ENCODE peak calls at places on chromosomes 11 and 22, in five cellular contexts. J is ovary; H is endothelial cell; I is prostate gland; T is CD4-positive, alpha-beta T cell. N is an unnamed sample.

GRCh38 chr11:118918128-118918685 is 7.5 kb downstream of the BCL9L start:
- DNase-seq in J (peak), H (no peak), I (peak), T (no peak), N (peak)

GRCh38 chr11:57144531-57145320 is 37.0 kb upstream of the LRRC55 start:
- DNase-seq in J (no peak), H (no peak), I (no peak), T (no peak), N (no peak)

GRCh38 chr22:39947488-39948216 is 12.5 kb upstream of the TMA7B start:
- DNase-seq in J (no peak), H (no peak), I (no peak), T (no peak), N (no peak)

GRCh38 chr11:120061761-120062560 is 76.0 kb downstream of the TRIM29 start:
- DNase-seq in J (peak), H (no peak), I (peak), T (no peak), N (peak)

GRCh38 chr11:102761646-102762238 is 18.7 kb downstream of the MMP10 start:
- DNase-seq in J (no peak), H (no peak), I (no peak), T (no peak), N (no peak)

GRCh38 chr11:1381793-1382425 is 7.8 kb upstream of the BRSK2 start:
- DNase-seq in J (no peak), H (no peak), I (no peak), T (no peak), N (no peak)

GRCh38 chr22:43546186-43546585 is 134.4 kb downstream of the MPPED1 start:
- DNase-seq in J (no peak), H (no peak), I (no peak), T (no peak), N (no peak)

GRCh38 chr11:17371614-17372013 is 16.8 kb downstream of the KCNJ11 start:
- DNase-seq in J (no peak), H (no peak), I (no peak), T (no peak), N (no peak)

GRCh38 chr22:23070418-23071162 is at the start of gene GNAZ:
- DNase-seq in J (peak), H (peak), I (no peak), T (no peak), N (peak)

GRCh38 chr11:10004526-10005113 is 289.4 kb downstream of the SBF2 start:
- DNase-seq in J (no peak), H (no peak), I (no peak), T (no peak), N (no peak)

GRCh38 chr22:46392137-46392844 is 56.8 kb downstream of the TRMU start:
- DNase-seq in J (no peak), H (no peak), I (no peak), T (no peak), N (no peak)

GRCh38 chr22:46391486-46392136 is 56.1 kb downstream of the TRMU start:
- DNase-seq in J (no peak), H (no peak), I (no peak), T (no peak), N (no peak)

GRCh38 chr22:46390105-46390651 is 54.7 kb downstream of the TRMU start:
- DNase-seq in J (no peak), H (no peak), I (no peak), T (no peak), N (no peak)

GRCh38 chr22:46389081-46389480 is 53.6 kb downstream of the TRMU start:
- DNase-seq in J (no peak), H (no peak), I (no peak), T (no peak), N (no peak)

DNA sequence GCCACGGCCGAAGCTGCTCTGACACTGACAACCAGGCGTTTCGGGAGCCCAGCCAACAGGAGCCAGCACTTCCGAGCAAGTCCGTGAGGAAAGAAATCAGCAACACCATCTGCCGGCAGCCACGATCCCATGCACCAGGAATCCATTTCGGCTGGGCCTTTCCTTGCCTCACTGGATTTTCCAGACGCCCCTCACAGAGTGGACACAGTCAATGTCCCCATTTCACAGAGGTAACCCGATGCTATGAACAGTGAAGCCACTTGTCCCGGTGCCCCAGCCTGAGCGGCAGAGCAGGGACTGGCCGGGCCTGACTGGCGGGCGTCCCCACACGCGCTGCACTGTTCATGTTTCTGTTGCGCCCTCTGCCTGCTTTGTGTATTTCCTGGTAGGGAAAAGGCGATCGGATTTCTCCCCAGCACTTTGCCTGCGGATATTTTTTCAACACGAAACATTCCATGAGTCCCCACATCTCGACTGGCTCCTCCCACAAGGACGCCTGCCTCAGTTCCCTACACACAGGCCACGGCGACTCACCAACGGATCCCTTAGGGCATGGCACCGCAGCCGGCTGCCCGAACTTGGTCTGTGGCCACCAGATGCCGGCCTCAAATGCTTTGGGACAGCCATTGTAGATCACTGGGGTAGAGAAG is 55.3 kb downstream of the TRMU start:
- DNase-seq in J (peak), H (no peak), I (peak), T (no peak), N (no peak)
- TF ChIP-seq CTCF in J (no peak), H (no peak), I (peak), T (no peak), N (no peak)

GRCh38 chr11:133762538-133762937 is 82.8 kb downstream of the SPATA19 start:
- DNase-seq in J (no peak), H (no peak), I (no peak), T (no peak), N (no peak)
- TF ChIP-seq CTCF in J (no peak), H (no peak), I (no peak), T (no peak), N (no peak)

DNA sequence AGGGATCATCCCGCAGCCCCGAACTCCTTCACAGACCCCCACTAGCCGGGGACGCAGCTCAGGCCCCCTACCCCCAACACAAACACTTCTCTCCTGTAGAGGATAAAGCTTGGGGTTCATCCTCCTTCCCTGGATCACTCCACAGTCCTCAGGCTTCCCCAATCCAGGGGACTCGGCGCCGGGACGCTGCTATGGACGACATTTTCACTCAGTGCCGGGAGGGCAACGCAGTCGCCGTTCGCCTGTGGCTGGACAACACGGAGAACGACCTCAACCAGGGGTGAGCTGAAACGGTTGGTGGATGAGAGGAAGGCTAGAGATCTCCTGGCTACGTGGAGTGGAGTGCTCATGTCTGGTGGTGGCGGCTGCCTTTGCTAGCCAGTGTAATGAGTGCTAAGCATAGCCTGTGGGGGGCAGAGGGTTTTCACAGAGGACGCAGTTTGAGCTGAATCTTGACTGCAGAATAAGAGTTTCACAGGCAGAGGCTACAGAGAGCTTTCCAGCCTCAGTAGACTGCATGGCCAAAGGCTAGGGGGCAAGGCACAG is 580 bp downstream of the ILK start:
- DNase-seq in J (peak), H (peak), I (peak), T (peak), N (peak)
- TF ChIP-seq CTCF in J (no peak), H (no peak), I (no peak), T (no peak), N (no peak)

GRCh38 chr11:66543263-66544107 is 2.4 kb downstream of the ZDHHC24 start:
- DNase-seq in J (peak), H (peak), I (no peak), T (peak), N (peak)
- TF ChIP-seq CTCF in J (peak), H (no peak), I (no peak), T (peak), N (peak)

GRCh38 chr11:46065681-46066080 is 55.6 kb downstream of the PHF21A start:
- DNase-seq in J (no peak), H (no peak), I (no peak), T (no peak), N (no peak)
- TF ChIP-seq CTCF in J (no peak), H (no peak), I (no peak), T (no peak), N (no peak)

GRCh38 chr22:19086944-19087343 is 35.3 kb downstream of the DGCR2 start:
- DNase-seq in J (no peak), H (no peak), I (no peak), T (no peak), N (no peak)

GRCh38 chr22:19082101-19082500 is 40.1 kb downstream of the DGCR2 start:
- DNase-seq in J (no peak), H (no peak), I (no peak), T (no peak), N (no peak)

GRCh38 chr22:19082793-19083192 is 39.4 kb downstream of the DGCR2 start:
- DNase-seq in J (no peak), H (no peak), I (no peak), T (no peak), N (no peak)

GRCh38 chr22:19086417-19086816 is 35.8 kb downstream of the DGCR2 start:
- DNase-seq in J (no peak), H (no peak), I (no peak), T (no peak), N (no peak)

DNA sequence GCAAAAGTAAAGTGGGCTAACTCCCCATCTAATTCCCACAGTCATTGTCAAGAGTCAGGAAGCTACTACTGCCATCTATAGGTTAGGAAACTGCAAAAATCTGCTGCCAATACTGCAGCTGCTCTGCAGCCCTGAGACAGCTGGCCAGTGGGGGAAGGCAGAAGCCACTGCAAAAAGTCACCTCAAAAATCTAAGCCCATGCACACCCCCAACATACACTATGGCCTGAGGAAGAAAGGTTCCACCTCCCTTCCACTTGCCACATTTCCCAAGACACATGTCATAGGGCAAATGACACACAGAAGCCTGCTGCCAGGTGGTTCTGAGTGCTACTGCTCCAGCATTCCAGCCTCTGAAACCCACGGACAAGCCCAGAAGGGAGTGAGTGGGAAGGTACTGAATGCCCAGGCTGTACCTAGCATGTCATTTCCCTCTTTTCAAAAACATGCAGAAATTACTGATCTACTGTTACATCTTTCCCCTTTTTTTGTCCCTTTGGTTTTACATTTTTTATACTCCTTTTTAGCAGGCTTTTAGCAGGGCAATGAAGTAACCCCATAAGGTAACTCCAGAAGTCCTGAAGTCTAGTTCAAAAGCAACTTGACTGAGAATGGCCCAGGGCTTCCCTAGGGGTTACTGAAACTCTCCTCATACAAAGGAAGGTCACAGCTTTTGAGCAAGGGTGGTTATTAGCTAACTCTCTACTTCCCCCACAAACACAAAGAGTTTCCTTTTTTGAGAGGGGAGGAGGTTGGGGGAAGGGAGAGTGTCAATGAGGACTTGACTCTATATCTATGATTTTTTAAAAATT is 36.8 kb downstream of the DGCR2 start:
- DNase-seq in J (no peak), H (peak), I (no peak), T (no peak), N (no peak)
- TF ChIP-seq CTCF in J (no peak), H (no peak), I (no peak), T (no peak), N (peak)

N was measured in nephron progenitor cell.